ENCODE peak calls at places on chromosomes 5 and 9, in nine cellular contexts. One of them, this sample, is unnamed.

GRCh38 chr9:76424491-76424890 is 30.3 kb upstream of the RFK start:
- DNase-seq in IMR-90: no peak
- DNase-seq in HuH-7: no peak
- DNase-seq in NCI-H345: no peak
- DNase-seq in non-pigmented ciliary epithelial cell: no peak
- DNase-seq in CD4-positive, alpha-beta T cell: no peak
- DNase-seq in A172: no peak
- DNase-seq in sciatic nerve: no peak
- DNase-seq in ELR: no peak
- DNase-seq in this sample: no peak

GRCh38 chr9:136542246-136543041 is 3.4 kb downstream of the NOTCH1 start:
- DNase-seq in non-pigmented ciliary epithelial cell: no peak
- DNase-seq in IMR-90: no peak
- DNase-seq in HuH-7: no peak
- DNase-seq in sciatic nerve: no peak
- DNase-seq in ELR: no peak
- DNase-seq in NCI-H345: no peak
- DNase-seq in A172: no peak
- DNase-seq in CD4-positive, alpha-beta T cell: no peak
- DNase-seq in this sample: no peak

GRCh38 chr9:108323615-108324014 is 532.2 kb downstream of the ACTL7B start:
- DNase-seq in CD4-positive, alpha-beta T cell: no peak
- DNase-seq in NCI-H345: no peak
- DNase-seq in non-pigmented ciliary epithelial cell: no peak
- DNase-seq in A172: no peak
- DNase-seq in sciatic nerve: no peak
- DNase-seq in HuH-7: no peak
- DNase-seq in ELR: peak; percentile 66
- DNase-seq in IMR-90: no peak
- DNase-seq in this sample: no peak

GRCh38 chr5:167158588-167158987 is 1132.9 kb upstream of the WWC1 start:
- DNase-seq in CD4-positive, alpha-beta T cell: no peak
- DNase-seq in non-pigmented ciliary epithelial cell: no peak
- DNase-seq in A172: no peak
- DNase-seq in IMR-90: no peak
- DNase-seq in NCI-H345: no peak
- DNase-seq in sciatic nerve: no peak
- DNase-seq in ELR: no peak
- DNase-seq in HuH-7: no peak
- DNase-seq in this sample: no peak

GRCh38 chr9:17799383-17799782 is 220.5 kb downstream of the SH3GL2 start:
- DNase-seq in HuH-7: no peak
- DNase-seq in ELR: peak; percentile 20
- DNase-seq in sciatic nerve: no peak
- DNase-seq in A172: peak; percentile 55
- DNase-seq in IMR-90: peak; percentile 20
- DNase-seq in NCI-H345: no peak
- DNase-seq in non-pigmented ciliary epithelial cell: peak; percentile 20
- DNase-seq in CD4-positive, alpha-beta T cell: no peak
- DNase-seq in this sample: no peak

GRCh38 chr9:68515304-68516017 is 25.2 kb downstream of the TMEM252 start:
- DNase-seq in ELR: peak; percentile 57
- DNase-seq in non-pigmented ciliary epithelial cell: no peak
- DNase-seq in CD4-positive, alpha-beta T cell: no peak
- DNase-seq in A172: no peak
- DNase-seq in HuH-7: no peak
- DNase-seq in NCI-H345: no peak
- DNase-seq in IMR-90: peak; percentile 87
- DNase-seq in sciatic nerve: no peak
- DNase-seq in this sample: no peak

GRCh38 chr9:130209422-130209821 is 37.2 kb downstream of the NCS1 start:
- DNase-seq in ELR: no peak
- DNase-seq in IMR-90: no peak
- DNase-seq in A172: no peak
- DNase-seq in non-pigmented ciliary epithelial cell: no peak
- DNase-seq in CD4-positive, alpha-beta T cell: no peak
- DNase-seq in HuH-7: no peak
- DNase-seq in sciatic nerve: no peak
- DNase-seq in NCI-H345: no peak
- DNase-seq in this sample: no peak

GRCh38 chr9:136494012-136494411 is 11.2 kb upstream of the SEC16A start:
- DNase-seq in CD4-positive, alpha-beta T cell: no peak
- DNase-seq in sciatic nerve: no peak
- DNase-seq in HuH-7: no peak
- DNase-seq in A172: no peak
- DNase-seq in non-pigmented ciliary epithelial cell: no peak
- DNase-seq in NCI-H345: no peak
- DNase-seq in IMR-90: no peak
- DNase-seq in ELR: no peak
- DNase-seq in this sample: no peak

GRCh38 chr5:132023258-132024116 is 12.0 kb upstream of the ACSL6 start:
- DNase-seq in NCI-H345: no peak
- DNase-seq in HuH-7: no peak
- DNase-seq in sciatic nerve: no peak
- DNase-seq in ELR: no peak
- DNase-seq in CD4-positive, alpha-beta T cell: no peak
- DNase-seq in A172: no peak
- DNase-seq in non-pigmented ciliary epithelial cell: no peak
- DNase-seq in IMR-90: no peak
- DNase-seq in this sample: no peak

GRCh38 chr9:137026828-137027227 is 1.2 kb downstream of the ABCA2 start:
- DNase-seq in NCI-H345: peak; percentile 37
- DNase-seq in CD4-positive, alpha-beta T cell: no peak
- DNase-seq in HuH-7: no peak
- DNase-seq in non-pigmented ciliary epithelial cell: no peak
- DNase-seq in A172: no peak
- DNase-seq in IMR-90: no peak
- DNase-seq in sciatic nerve: no peak
- DNase-seq in ELR: no peak
- DNase-seq in this sample: no peak

GRCh38 chr9:20662156-20662555 is 21.9 kb upstream of the FOCAD start:
- DNase-seq in ELR: no peak
- DNase-seq in non-pigmented ciliary epithelial cell: no peak
- DNase-seq in CD4-positive, alpha-beta T cell: no peak
- DNase-seq in A172: no peak
- DNase-seq in sciatic nerve: no peak
- DNase-seq in IMR-90: no peak
- DNase-seq in HuH-7: no peak
- DNase-seq in NCI-H345: no peak
- DNase-seq in this sample: no peak

GRCh38 chr5:130141689-130142320 is 237.5 kb downstream of the CHSY3 start:
- DNase-seq in IMR-90: no peak
- DNase-seq in ELR: peak; percentile 22
- DNase-seq in CD4-positive, alpha-beta T cell: no peak
- DNase-seq in A172: peak; percentile 52
- DNase-seq in HuH-7: peak; percentile 46
- DNase-seq in non-pigmented ciliary epithelial cell: no peak
- DNase-seq in NCI-H345: no peak
- DNase-seq in sciatic nerve: no peak
- DNase-seq in this sample: peak; percentile 2

GRCh38 chr9:104872959-104873850 is 54.8 kb downstream of the ABCA1 start:
- DNase-seq in HuH-7: no peak
- DNase-seq in sciatic nerve: no peak
- DNase-seq in ELR: peak; percentile 100
- DNase-seq in CD4-positive, alpha-beta T cell: no peak
- DNase-seq in NCI-H345: no peak
- DNase-seq in A172: peak; percentile 100
- DNase-seq in non-pigmented ciliary epithelial cell: peak; percentile 94
- DNase-seq in IMR-90: peak; percentile 97
- DNase-seq in this sample: no peak

GRCh38 chr9:87581513-87581912 is 83.8 kb downstream of the DAPK1 start:
- DNase-seq in HuH-7: no peak
- DNase-seq in non-pigmented ciliary epithelial cell: no peak
- DNase-seq in NCI-H345: no peak
- DNase-seq in A172: no peak
- DNase-seq in IMR-90: no peak
- DNase-seq in ELR: no peak
- DNase-seq in CD4-positive, alpha-beta T cell: no peak
- DNase-seq in sciatic nerve: no peak
- DNase-seq in this sample: peak; percentile 69

GRCh38 chr9:124858330-124859046 is 3.3 kb downstream of the RPL35 start:
- DNase-seq in CD4-positive, alpha-beta T cell: no peak
- DNase-seq in non-pigmented ciliary epithelial cell: no peak
- DNase-seq in sciatic nerve: no peak
- DNase-seq in HuH-7: no peak
- DNase-seq in ELR: no peak
- DNase-seq in NCI-H345: no peak
- DNase-seq in A172: no peak
- DNase-seq in IMR-90: no peak
- DNase-seq in this sample: no peak

GRCh38 chr5:108560581-108560980 is 178.7 kb upstream of the FBXL17 start:
- DNase-seq in ELR: no peak
- DNase-seq in non-pigmented ciliary epithelial cell: peak; percentile 34
- DNase-seq in A172: no peak
- DNase-seq in NCI-H345: no peak
- DNase-seq in HuH-7: no peak
- DNase-seq in sciatic nerve: peak; percentile 73
- DNase-seq in IMR-90: peak; percentile 98
- DNase-seq in CD4-positive, alpha-beta T cell: no peak
- DNase-seq in this sample: no peak

GRCh38 chr5:68482199-68482598 is 266.6 kb downstream of the PIK3R1 start:
- DNase-seq in non-pigmented ciliary epithelial cell: no peak
- DNase-seq in A172: no peak
- DNase-seq in sciatic nerve: no peak
- DNase-seq in IMR-90: peak; percentile 58
- DNase-seq in NCI-H345: no peak
- DNase-seq in ELR: no peak
- DNase-seq in HuH-7: no peak
- DNase-seq in CD4-positive, alpha-beta T cell: no peak
- DNase-seq in this sample: peak; percentile 22

GRCh38 chr5:138755084-138755748 is 2.0 kb downstream of the CTNNA1 start:
- DNase-seq in HuH-7: no peak
- DNase-seq in IMR-90: no peak
- DNase-seq in ELR: no peak
- DNase-seq in sciatic nerve: no peak
- DNase-seq in NCI-H345: no peak
- DNase-seq in non-pigmented ciliary epithelial cell: no peak
- DNase-seq in CD4-positive, alpha-beta T cell: no peak
- DNase-seq in A172: no peak
- DNase-seq in this sample: no peak

GRCh38 chr5:17189381-17190036 is 27.9 kb upstream of the BASP1 start:
- DNase-seq in HuH-7: peak; percentile 23
- DNase-seq in A172: peak; percentile 64
- DNase-seq in ELR: peak; percentile 93
- DNase-seq in CD4-positive, alpha-beta T cell: peak; percentile 26
- DNase-seq in sciatic nerve: peak; percentile 90
- DNase-seq in non-pigmented ciliary epithelial cell: no peak
- DNase-seq in NCI-H345: peak; percentile 85
- DNase-seq in IMR-90: peak; percentile 86
- DNase-seq in this sample: peak; percentile 54

GRCh38 chr5:102765350-102765749 is 10.2 kb downstream of the PAM start:
- DNase-seq in HuH-7: no peak
- DNase-seq in sciatic nerve: no peak
- DNase-seq in NCI-H345: no peak
- DNase-seq in IMR-90: no peak
- DNase-seq in non-pigmented ciliary epithelial cell: no peak
- DNase-seq in A172: no peak
- DNase-seq in CD4-positive, alpha-beta T cell: no peak
- DNase-seq in ELR: no peak
- DNase-seq in this sample: no peak

GRCh38 chr5:132136906-132137305 is 63.3 kb downstream of the CSF2 start:
- DNase-seq in HuH-7: no peak
- DNase-seq in non-pigmented ciliary epithelial cell: peak; percentile 45
- DNase-seq in IMR-90: peak; percentile 88
- DNase-seq in ELR: peak; percentile 89
- DNase-seq in sciatic nerve: no peak
- DNase-seq in A172: peak; percentile 62
- DNase-seq in CD4-positive, alpha-beta T cell: no peak
- DNase-seq in NCI-H345: no peak
- DNase-seq in this sample: no peak

GRCh38 chr9:89425921-89426388 is 72.0 kb downstream of the SEMA4D start:
- DNase-seq in CD4-positive, alpha-beta T cell: no peak
- DNase-seq in IMR-90: no peak
- DNase-seq in NCI-H345: no peak
- DNase-seq in non-pigmented ciliary epithelial cell: no peak
- DNase-seq in HuH-7: no peak
- DNase-seq in A172: no peak
- DNase-seq in sciatic nerve: no peak
- DNase-seq in ELR: no peak
- DNase-seq in this sample: no peak

GRCh38 chr9:138077898-138078540 is 200.4 kb downstream of the CACNA1B start:
- DNase-seq in HuH-7: no peak
- DNase-seq in CD4-positive, alpha-beta T cell: no peak
- DNase-seq in NCI-H345: no peak
- DNase-seq in ELR: no peak
- DNase-seq in sciatic nerve: peak; percentile 22
- DNase-seq in IMR-90: no peak
- DNase-seq in non-pigmented ciliary epithelial cell: no peak
- DNase-seq in A172: no peak
- DNase-seq in this sample: no peak

GRCh38 chr9:114072181-114073140 is 5.6 kb downstream of the AMBP start:
- DNase-seq in sciatic nerve: no peak
- DNase-seq in ELR: no peak
- DNase-seq in A172: no peak
- DNase-seq in CD4-positive, alpha-beta T cell: no peak
- DNase-seq in IMR-90: peak; percentile 9
- DNase-seq in non-pigmented ciliary epithelial cell: no peak
- DNase-seq in NCI-H345: peak; percentile 92
- DNase-seq in HuH-7: no peak
- DNase-seq in this sample: no peak

GRCh38 chr5:67971223-67971830 is 244.2 kb upstream of the PIK3R1 start:
- DNase-seq in NCI-H345: no peak
- DNase-seq in non-pigmented ciliary epithelial cell: no peak
- DNase-seq in CD4-positive, alpha-beta T cell: no peak
- DNase-seq in sciatic nerve: peak; percentile 65
- DNase-seq in A172: no peak
- DNase-seq in IMR-90: peak; percentile 25
- DNase-seq in ELR: no peak
- DNase-seq in HuH-7: no peak
- DNase-seq in this sample: no peak

GRCh38 chr5:153860482-153860881 is 178.2 kb downstream of the FAM114A2 start:
- DNase-seq in HuH-7: no peak
- DNase-seq in ELR: no peak
- DNase-seq in A172: peak; percentile 35
- DNase-seq in sciatic nerve: no peak
- DNase-seq in CD4-positive, alpha-beta T cell: no peak
- DNase-seq in non-pigmented ciliary epithelial cell: no peak
- DNase-seq in IMR-90: no peak
- DNase-seq in NCI-H345: no peak
- DNase-seq in this sample: no peak

GRCh38 chr9:14339746-14340145 is 25.8 kb upstream of the NFIB start:
- DNase-seq in IMR-90: no peak
- DNase-seq in HuH-7: no peak
- DNase-seq in A172: no peak
- DNase-seq in non-pigmented ciliary epithelial cell: no peak
- DNase-seq in NCI-H345: no peak
- DNase-seq in sciatic nerve: no peak
- DNase-seq in CD4-positive, alpha-beta T cell: no peak
- DNase-seq in ELR: no peak
- DNase-seq in this sample: no peak

GRCh38 chr5:96584712-96585111 is 77.5 kb upstream of the CAST start:
- DNase-seq in sciatic nerve: no peak
- DNase-seq in NCI-H345: no peak
- DNase-seq in HuH-7: no peak
- DNase-seq in non-pigmented ciliary epithelial cell: no peak
- DNase-seq in CD4-positive, alpha-beta T cell: no peak
- DNase-seq in ELR: no peak
- DNase-seq in IMR-90: no peak
- DNase-seq in A172: no peak
- DNase-seq in this sample: no peak

GRCh38 chr5:82808960-82809359 is 268.2 kb downstream of the TMEM167A start:
- DNase-seq in ELR: no peak
- DNase-seq in A172: no peak
- DNase-seq in non-pigmented ciliary epithelial cell: no peak
- DNase-seq in CD4-positive, alpha-beta T cell: no peak
- DNase-seq in NCI-H345: no peak
- DNase-seq in sciatic nerve: no peak
- DNase-seq in IMR-90: no peak
- DNase-seq in HuH-7: no peak
- DNase-seq in this sample: no peak

GRCh38 chr9:277595-278330 is 63.1 kb downstream of the DOCK8 start:
- DNase-seq in HuH-7: no peak
- DNase-seq in sciatic nerve: no peak
- DNase-seq in IMR-90: no peak
- DNase-seq in A172: no peak
- DNase-seq in CD4-positive, alpha-beta T cell: no peak
- DNase-seq in NCI-H345: no peak
- DNase-seq in non-pigmented ciliary epithelial cell: no peak
- DNase-seq in ELR: no peak
- DNase-seq in this sample: no peak

GRCh38 chr5:93621340-93621872 is 38.4 kb downstream of the NR2F1 start:
- DNase-seq in CD4-positive, alpha-beta T cell: no peak
- DNase-seq in non-pigmented ciliary epithelial cell: no peak
- DNase-seq in IMR-90: peak; percentile 70
- DNase-seq in HuH-7: peak; percentile 93
- DNase-seq in A172: peak; percentile 61
- DNase-seq in ELR: peak; percentile 81
- DNase-seq in sciatic nerve: peak; percentile 88
- DNase-seq in NCI-H345: peak; percentile 90
- DNase-seq in this sample: no peak

This sample was measured in K562.